ENCODE peak calls at places on chromosomes 7 and 10, in five cellular contexts. T is mucosa of descending colon; G is CD8-positive, alpha-beta T cell; R is suprapubic skin; C is left ventricle myocardium inferior. N is an unnamed sample.
A peak's percentile ranks its signal among the peaks of the same experiment; 100 is the strongest.

GRCh38 chr7:107166702-107167426 is 1.9 kb upstream of the HBP1 start:
- DNase-seq in C (no peak), R (no peak), G (no peak), T (no peak), N (no peak)

GRCh38 chr7:45937301-45937700 is 16.2 kb upstream of the IGFBP3 start:
- DNase-seq in T (no peak), G (no peak), C (no peak), R (no peak), N (no peak)

GRCh38 chr10:113970641-113971040 is 73.0 kb upstream of the ADRB1 start:
- DNase-seq in G (no peak), C (no peak), T (no peak), R (no peak), N (no peak)

GRCh38 chr10:20608503-20608902 is 288.6 kb downstream of the NEBL start:
- DNase-seq in G (no peak), C (no peak), R (no peak), T (no peak), N (no peak)

GRCh38 chr7:127815631-127816145 is 163.7 kb downstream of the SND1 start:
- DNase-seq in C (no peak), R (no peak), G (no peak), T (no peak), N (no peak)

GRCh38 chr10:122168598-122168997 is 102.5 kb upstream of the BTBD16 start:
- DNase-seq in R (no peak), T (no peak), G (no peak), C (no peak), N (no peak)

GRCh38 chr10:3361640-3362039 is 189.1 kb upstream of the PITRM1 start:
- DNase-seq in R (no peak), G (no peak), T (no peak), C (no peak), N (no peak)

GRCh38 chr7:96311967-96312366 is 9.9 kb downstream of the SLC25A13 start:
- DNase-seq in G (no peak), R (no peak), T (no peak), C (peak; percentile 37), N (peak; percentile 34)

GRCh38 chr7:816300-816750 is 16.0 kb upstream of the SUN1 start:
- DNase-seq in G (peak; percentile 98), C (peak; percentile 98), T (peak; percentile 99), R (peak; percentile 99), N (peak; percentile 98)
- H3K4me1 ChIP-seq in G (peaks cover 34% of the 10 kb centered on the region), C (peaks cover 87% of the 10 kb centered on the region), T (peaks cover 14% of the 10 kb centered on the region), R (peaks cover 80% of the 10 kb centered on the region), N (no peaks in the 10 kb centered on the region)

GRCh38 chr7:158373761-158374545 is 213.7 kb downstream of the PTPRN2 start:
- DNase-seq in R (no peak), G (no peak), C (no peak), T (no peak), N (no peak)
- H3K4me1 ChIP-seq in R (no peaks in the 10 kb centered on the region), G (peaks cover 10% of the 10 kb centered on the region), C (no peaks in the 10 kb centered on the region), T (no peaks in the 10 kb centered on the region), N (no peaks in the 10 kb centered on the region)

GRCh38 chr7:157155959-157156358 is 17.2 kb downstream of the UBE3C start:
- DNase-seq in G (no peak), R (no peak), C (no peak), T (no peak), N (no peak)
- H3K4me1 ChIP-seq in G (peaks cover 14% of the 10 kb centered on the region), R (peaks cover 2% of the 10 kb centered on the region), C (peaks cover 35% of the 10 kb centered on the region), T (no peaks in the 10 kb centered on the region), N (no peaks in the 10 kb centered on the region)

DNA sequence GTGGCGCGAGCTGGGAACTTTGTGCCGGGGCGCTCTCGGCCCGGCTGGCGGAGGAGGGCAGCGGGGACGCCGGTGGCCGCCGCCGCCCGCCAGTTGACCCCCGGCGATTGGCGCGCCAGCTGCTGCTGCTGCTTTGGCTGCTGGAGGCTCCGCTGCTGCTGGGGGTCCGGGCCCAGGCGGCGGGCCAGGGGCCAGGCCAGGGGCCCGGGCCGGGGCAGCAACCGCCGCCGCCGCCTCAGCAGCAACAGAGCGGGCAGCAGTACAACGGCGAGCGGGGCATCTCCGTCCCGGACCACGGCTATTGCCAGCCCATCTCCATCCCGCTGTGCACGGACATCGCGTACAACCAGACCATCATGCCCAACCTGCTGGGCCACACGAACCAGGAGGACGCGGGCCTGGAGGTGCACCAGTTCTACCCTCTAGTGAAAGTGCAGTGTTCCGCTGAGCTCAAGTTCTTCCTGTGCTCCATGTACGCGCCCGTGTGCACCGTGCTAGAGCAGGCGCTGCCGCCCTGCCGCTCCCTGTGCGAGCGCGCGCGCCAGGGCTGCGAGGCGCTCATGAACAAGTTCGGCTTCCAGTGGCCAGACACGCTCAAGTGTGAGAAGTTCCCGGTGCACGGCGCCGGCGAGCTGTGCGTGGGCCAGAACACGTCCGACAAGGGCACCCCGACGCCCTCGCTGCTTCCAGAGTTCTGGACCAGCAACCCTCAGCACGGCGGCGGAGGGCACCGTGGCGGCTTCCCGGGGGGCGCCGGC is 870 bp downstream of the FZD1 start:
- DNase-seq in T (peak; percentile 66), C (peak; percentile 56), R (peak; percentile 82), G (no peak), N (peak; percentile 69)
- H3K4me1 ChIP-seq in T (peaks cover 15% of the 10 kb centered on the region), C (peaks cover 58% of the 10 kb centered on the region), R (peaks cover 39% of the 10 kb centered on the region), G (no peaks in the 10 kb centered on the region), N (peaks cover 9% of the 10 kb centered on the region)

DNA sequence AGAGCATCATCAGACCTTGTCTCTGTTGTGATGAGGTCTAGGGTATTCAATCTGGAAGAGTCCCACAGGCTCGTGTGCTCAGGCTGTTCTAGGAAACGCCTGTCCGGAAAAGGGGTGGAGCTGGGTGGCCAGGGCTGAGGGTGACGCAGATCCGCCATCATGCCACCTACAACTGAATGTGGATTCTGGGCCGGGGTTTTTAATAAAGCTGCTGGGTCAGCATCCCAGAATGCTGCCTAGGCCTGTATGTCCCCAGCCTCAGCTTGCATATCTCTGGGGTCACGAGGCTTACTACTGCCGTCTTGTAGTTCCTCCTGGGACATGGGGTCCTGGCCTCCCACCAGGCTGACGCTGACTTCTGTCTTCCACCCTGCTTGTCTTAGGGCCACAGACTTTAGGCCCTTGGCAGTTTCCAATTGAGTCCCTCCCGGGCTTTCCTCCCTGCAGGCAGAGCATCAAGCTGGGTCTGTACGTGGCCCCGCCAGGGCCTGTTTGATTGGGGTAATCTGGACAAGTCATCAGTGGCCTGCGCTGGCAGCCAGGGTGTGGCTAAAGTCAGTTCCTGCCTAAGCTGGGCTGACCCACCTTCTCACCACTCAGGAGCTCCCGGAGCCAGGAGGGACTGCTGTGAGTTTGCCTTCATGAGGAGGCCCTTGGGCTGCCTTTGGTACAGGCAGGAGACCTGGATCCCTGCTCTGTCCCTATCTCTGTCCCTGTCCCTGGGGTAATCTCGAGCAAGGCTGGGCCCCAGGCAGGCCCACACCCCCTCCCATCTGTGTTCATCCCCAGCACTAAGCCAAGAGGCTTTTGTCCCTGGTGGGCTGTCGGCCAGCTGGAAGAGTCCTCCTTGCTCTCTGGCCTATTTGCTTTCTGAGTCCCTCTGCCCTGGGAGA is 79.9 kb downstream of the ZMIZ1 start:
- DNase-seq in C (peak; percentile 88), T (peak; percentile 81), G (no peak), R (peak; percentile 88), N (no peak)
- H3K4me1 ChIP-seq in C (peaks cover 100% of the 10 kb centered on the region), T (peaks cover 52% of the 10 kb centered on the region), G (peaks cover 73% of the 10 kb centered on the region), R (peaks cover 99% of the 10 kb centered on the region), N (peaks cover 4% of the 10 kb centered on the region)

N was measured in small intestine.